ENCODE peak calls at places on chromosomes 3 and 15, in ten cellular contexts. U is SHP77, I is CD14-positive monocyte, S is fibroblast of mammary gland, A is tibial nerve, G is right cardiac atrium, X is colonic mucosa, O is A549, N is neural crest cell, Y is Peyer's patch. T is an unnamed sample.

GRCh38 chr15:90364251-90364650 is 12.2 kb downstream of the ZNF774 start:
- DNase-seq in U (no peak), I (no peak), S (peak), A (no peak), G (no peak), X (no peak), O (no peak), N (no peak), Y (no peak), T (no peak)

GRCh38 chr3:106611123-106611522 is 742.3 kb upstream of the CBLB start:
- DNase-seq in U (no peak), I (no peak), S (peak), A (no peak), G (no peak), X (no peak), O (no peak), N (no peak), Y (no peak), T (no peak)

GRCh38 chr3:182486459-182486858 is 306.8 kb upstream of the ATP11B start:
- DNase-seq in U (no peak), I (no peak), S (no peak), A (no peak), G (no peak), X (no peak), O (no peak), N (no peak), Y (no peak), T (no peak)

GRCh38 chr15:85475317-85475701 is 94.9 kb downstream of the AKAP13 start:
- DNase-seq in U (no peak), I (no peak), S (no peak), A (no peak), G (no peak), X (no peak), O (no peak), N (no peak), Y (no peak), T (no peak)

GRCh38 chr3:149215474-149215873 is 6.2 kb downstream of the CP start:
- DNase-seq in U (no peak), I (no peak), S (no peak), A (no peak), G (no peak), X (no peak), O (no peak), N (no peak), Y (no peak), T (no peak)

GRCh38 chr15:68384451-68385239 is 47.3 kb downstream of the ITGA11 start:
- DNase-seq in U (no peak), I (no peak), S (peak), A (no peak), G (peak), X (peak), O (peak), N (no peak), Y (no peak), T (peak)

GRCh38 chr3:138675393-138675792 is 66.8 kb downstream of the FAIM start:
- DNase-seq in U (no peak), I (no peak), S (peak), A (no peak), G (no peak), X (no peak), O (peak), N (no peak), Y (no peak), T (no peak)

GRCh38 chr3:63130625-63131024 is 147.5 kb upstream of the SYNPR start:
- DNase-seq in U (no peak), I (no peak), S (no peak), A (no peak), G (no peak), X (no peak), O (no peak), N (no peak), Y (no peak), T (no peak)

GRCh38 chr3:71341721-71342120 is 241.8 kb downstream of the FOXP1 start:
- DNase-seq in U (no peak), I (no peak), S (peak), A (no peak), G (no peak), X (no peak), O (no peak), N (no peak), Y (no peak), T (no peak)

GRCh38 chr3:134426660-134427181 is 52.5 kb upstream of the AMOTL2 start:
- DNase-seq in U (no peak), I (no peak), S (peak), A (no peak), G (no peak), X (no peak), O (no peak), N (no peak), Y (no peak), T (no peak)

GRCh38 chr3:100067589-100067988 is 46.7 kb downstream of the FILIP1L start:
- DNase-seq in U (no peak), I (no peak), S (no peak), A (no peak), G (no peak), X (no peak), O (no peak), N (no peak), Y (no peak), T (no peak)

GRCh38 chr15:70636540-70637165 is 126.7 kb downstream of the UACA start:
- DNase-seq in U (no peak), I (no peak), S (peak), A (no peak), G (no peak), X (no peak), O (no peak), N (no peak), Y (no peak), T (no peak)

GRCh38 chr3:143885803-143886427 is 37.6 kb upstream of the SLC9A9 start:
- DNase-seq in U (peak), I (no peak), S (peak), A (no peak), G (no peak), X (peak), O (peak), N (peak), Y (no peak), T (no peak)

GRCh38 chr3:60010778-60011177 is 961.0 kb upstream of the CFAP20DC start:
- DNase-seq in U (no peak), I (no peak), S (no peak), A (no peak), G (no peak), X (peak), O (no peak), N (no peak), Y (peak), T (no peak)

GRCh38 chr15:70025413-70026296 is 72.1 kb downstream of the TLE3 start:
- DNase-seq in U (no peak), I (peak), S (no peak), A (no peak), G (no peak), X (no peak), O (no peak), N (no peak), Y (no peak), T (no peak)

GRCh38 chr3:49415931-49416601 is 3.8 kb downstream of the TCTA start:
- DNase-seq in U (no peak), I (peak), S (no peak), A (no peak), G (no peak), X (no peak), O (no peak), N (no peak), Y (peak), T (no peak)

GRCh38 chr15:80801891-80802680 is 22.9 kb downstream of the CEMIP start:
- DNase-seq in U (peak), I (no peak), S (peak), A (no peak), G (peak), X (peak), O (no peak), N (no peak), Y (no peak), T (no peak)

GRCh38 chr3:113211370-113212154 is at the start of gene BOC:
- DNase-seq in U (no peak), I (no peak), S (peak), A (no peak), G (peak), X (peak), O (peak), N (peak), Y (no peak), T (no peak)

GRCh38 chr3:48370330-48370708 is 1.7 kb upstream of the FBXW12 start:
- DNase-seq in U (no peak), I (no peak), S (no peak), A (no peak), G (no peak), X (no peak), O (no peak), N (no peak), Y (no peak), T (no peak)

GRCh38 chr15:34101366-34102174 is at the start of the genes EMC7 and PGBD4:
- DNase-seq in U (peak), I (peak), S (peak), A (peak), G (peak), X (peak), O (peak), N (peak), Y (peak), T (peak)

GRCh38 chr3:187022403-187023029 is 92.2 kb downstream of the ST6GAL1 start:
- DNase-seq in U (no peak), I (no peak), S (no peak), A (no peak), G (no peak), X (no peak), O (no peak), N (no peak), Y (no peak), T (no peak)

GRCh38 chr3:183553263-183554026 is 2.1 kb downstream of the KLHL6 start:
- DNase-seq in U (no peak), I (no peak), S (no peak), A (no peak), G (no peak), X (no peak), O (no peak), N (no peak), Y (peak), T (no peak)

GRCh38 chr3:140296796-140297352 is 361.9 kb downstream of the CLSTN2 start:
- DNase-seq in U (no peak), I (no peak), S (peak), A (no peak), G (no peak), X (no peak), O (no peak), N (no peak), Y (no peak), T (no peak)

GRCh38 chr3:69896095-69896494 is 103.4 kb upstream of the SAMMSON start:
- DNase-seq in U (no peak), I (no peak), S (no peak), A (no peak), G (no peak), X (no peak), O (no peak), N (no peak), Y (no peak), T (no peak)

GRCh38 chr15:69722924-69723323 is 270.3 kb downstream of the RPLP1 start:
- DNase-seq in U (no peak), I (no peak), S (no peak), A (no peak), G (no peak), X (no peak), O (no peak), N (no peak), Y (no peak), T (no peak)

GRCh38 chr3:48845170-48845569 is 2.5 kb downstream of the PRKAR2A start:
- DNase-seq in U (no peak), I (no peak), S (peak), A (no peak), G (no peak), X (no peak), O (no peak), N (no peak), Y (no peak), T (no peak)

GRCh38 chr15:52078876-52079700 is 33.5 kb downstream of the BCL2L10 start:
- DNase-seq in U (peak), I (peak), S (peak), A (peak), G (peak), X (peak), O (peak), N (peak), Y (peak), T (peak)

GRCh38 chr3:129063841-129064482 is 3.4 kb downstream of the GP9 start:
- DNase-seq in U (no peak), I (no peak), S (no peak), A (no peak), G (no peak), X (peak), O (no peak), N (no peak), Y (no peak), T (no peak)

GRCh38 chr3:195057716-195058115 is 213.2 kb downstream of the XXYLT1 start:
- DNase-seq in U (no peak), I (no peak), S (no peak), A (no peak), G (no peak), X (no peak), O (no peak), N (no peak), Y (no peak), T (no peak)

T was measured in right atrium auricular region.